ENCODE peak calls at places on chromosomes 7 and 10, in five cellular contexts. H is uterus, T is body of pancreas, O is lower lobe of right lung, S is H9. P is an unnamed sample.

GRCh38 chr7:71535616-71536015 is 403.7 kb downstream of the GALNT17 start:
- DNase-seq in H (no peak), O (no peak), T (no peak), S (no peak), P (no peak)

GRCh38 chr10:93553501-93554374 is 12.7 kb upstream of the FFAR4 start:
- DNase-seq in O (no peak), T (no peak), H (no peak), S (no peak), P (no peak)

GRCh38 chr7:30740417-30741181 is 11.3 kb upstream of the INMT start:
- DNase-seq in S (peak; percentile 82), T (peak; percentile 85), H (peak; percentile 68), O (peak; percentile 77), P (no peak)

GRCh38 chr10:51832652-51833383 is 133.4 kb upstream of the CSTF2T start:
- DNase-seq in O (no peak), S (no peak), T (no peak), H (no peak), P (no peak)

GRCh38 chr10:79401015-79401921 is 44.2 kb downstream of the ZCCHC24 start:
- DNase-seq in H (peak; percentile 90), S (no peak), T (no peak), O (no peak), P (no peak)

GRCh38 chr10:119165171-119166110 is at the start of gene SFXN4:
- DNase-seq in O (peak; percentile 90), T (peak; percentile 78), H (peak; percentile 68), S (peak; percentile 59), P (peak; percentile 88)

GRCh38 chr10:72248477-72249151 is 25.1 kb upstream of the DDIT4 start:
- DNase-seq in O (peak; percentile 87), S (peak; percentile 73), T (peak; percentile 84), H (peak; percentile 91), P (peak; percentile 28)

GRCh38 chr10:132960071-132960472 is 17.7 kb upstream of the CFAP46 start:
- DNase-seq in O (no peak), S (peak; percentile 38), T (peak; percentile 10), H (no peak), P (no peak)

GRCh38 chr7:7911339-7911738 is 57.3 kb upstream of the GLCCI1 start:
- DNase-seq in H (no peak), O (no peak), S (no peak), T (no peak), P (no peak)

GRCh38 chr10:51215956-51216834 is 141.9 kb downstream of the PRKG1 start:
- DNase-seq in S (no peak), H (no peak), T (no peak), O (no peak), P (no peak)

GRCh38 chr10:21171936-21172773 is 275.0 kb upstream of the NEBL start:
- DNase-seq in S (no peak), H (no peak), O (no peak), T (peak; percentile 17), P (no peak)

GRCh38 chr7:30278386-30278785 is 6.0 kb upstream of the ZNRF2 start:
- DNase-seq in T (no peak), O (no peak), S (no peak), H (no peak), P (no peak)

GRCh38 chr7:29878081-29878688 is 71.9 kb downstream of the WIPF3 start:
- DNase-seq in S (no peak), T (peak; percentile 33), H (no peak), O (no peak), P (no peak)

GRCh38 chr10:67670401-67670800 is 25.6 kb downstream of the CTNNA3 start:
- DNase-seq in T (no peak), O (no peak), H (no peak), S (no peak), P (no peak)

GRCh38 chr7:2276107-2276506 is 34.1 kb downstream of the NUDT1 start:
- DNase-seq in S (no peak), H (no peak), T (no peak), O (no peak), P (peak; percentile 42)

GRCh38 chr7:77687747-77688144 is 8.5 kb upstream of the RSBN1L start:
- DNase-seq in H (no peak), T (no peak), S (no peak), O (no peak), P (no peak)

GRCh38 chr7:44398506-44398905 is 73.1 kb upstream of the CAMK2B start:
- DNase-seq in S (no peak), H (peak; percentile 36), O (no peak), T (peak; percentile 61), P (no peak)

GRCh38 chr7:70307544-70308106 is 709.4 kb downstream of the AUTS2 start:
- DNase-seq in H (no peak), S (no peak), T (no peak), O (no peak), P (no peak)

GRCh38 chr7:80942261-80943041 is 23.6 kb upstream of the SEMA3C start:
- DNase-seq in O (no peak), T (no peak), S (no peak), H (peak; percentile 34), P (no peak)

GRCh38 chr7:83976302-83976701 is 218.3 kb downstream of the SEMA3A start:
- DNase-seq in T (no peak), H (no peak), O (no peak), S (no peak), P (no peak)

DNA sequence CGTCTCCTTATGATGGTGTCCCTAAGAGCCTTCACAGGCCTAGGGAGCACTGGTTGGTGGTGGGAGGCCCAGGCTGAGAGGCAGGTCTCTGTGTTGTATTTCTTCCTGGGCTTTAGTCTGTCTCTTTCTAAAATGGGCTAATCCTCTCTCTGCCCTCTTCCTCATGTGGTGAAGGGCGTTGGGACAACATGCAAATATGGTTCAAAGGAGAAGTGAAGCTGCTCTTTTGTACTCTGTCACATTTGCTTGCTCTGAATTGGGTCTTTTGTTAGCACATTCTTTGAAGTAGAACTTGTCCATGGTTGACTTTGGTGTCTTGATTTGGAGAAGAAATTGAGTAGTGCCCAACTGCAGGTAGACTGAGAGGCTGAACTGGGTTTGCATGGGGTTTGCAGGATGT is 814 bp downstream of the HK1 start:
- DNase-seq in H (no peak), O (no peak), T (no peak), S (no peak), P (no peak)
- H3K27ac ChIP-seq in H (no peak overlapping the region), O (peak overlapping the region; percentile 33), T (no peak overlapping the region), S (no peak overlapping the region), P (no peak overlapping the region)

GRCh38 chr10:77077546-77077945 is 560.1 kb downstream of the KCNMA1 start:
- DNase-seq in S (no peak), T (no peak), O (no peak), H (no peak), P (no peak)

GRCh38 chr10:77074104-77074638 is 563.4 kb downstream of the KCNMA1 start:
- DNase-seq in T (no peak), S (no peak), O (no peak), H (no peak), P (no peak)

GRCh38 chr10:77079902-77080301 is 557.7 kb downstream of the KCNMA1 start:
- DNase-seq in H (no peak), O (no peak), T (no peak), S (no peak), P (no peak)

GRCh38 chr10:77073066-77073960 is 564.3 kb downstream of the KCNMA1 start:
- DNase-seq in O (no peak), T (peak; percentile 14), S (no peak), H (peak; percentile 50), P (no peak)

GRCh38 chr10:77075916-77076315 is 561.7 kb downstream of the KCNMA1 start:
- DNase-seq in T (no peak), O (no peak), S (no peak), H (no peak), P (no peak)
- H3K27ac ChIP-seq in T (no peak overlapping the region), O (no peak overlapping the region), S (no peak overlapping the region), H (no peak overlapping the region), P (no peak overlapping the region)

GRCh38 chr7:140540142-140540777 is 61.0 kb upstream of the MKRN1 start:
- DNase-seq in H (no peak), S (no peak), T (no peak), O (no peak), P (no peak)

GRCh38 chr7:140541176-140541512 is 61.8 kb upstream of the MKRN1 start:
- DNase-seq in H (no peak), T (no peak), S (no peak), O (no peak), P (no peak)

GRCh38 chr7:140542226-140542625 is 62.9 kb upstream of the MKRN1 start:
- DNase-seq in S (no peak), O (no peak), H (peak; percentile 88), T (no peak), P (no peak)

GRCh38 chr7:140539466-140539865 is 60.2 kb upstream of the MKRN1 start:
- DNase-seq in H (no peak), O (no peak), S (no peak), T (no peak), P (no peak)

GRCh38 chr7:140541513-140542192 is 62.3 kb upstream of the MKRN1 start:
- DNase-seq in T (no peak), S (peak; percentile 86), O (no peak), H (peak; percentile 90), P (no peak)
- H3K27ac ChIP-seq in T (no peak overlapping the region), S (peak overlapping the region; percentile 88), O (peak overlapping the region; percentile 60), H (peak overlapping the region; percentile 92), P (no peak overlapping the region)

GRCh38 chr7:47332681-47333080 is 249.2 kb downstream of the TNS3 start:
- DNase-seq in T (no peak), S (no peak), H (no peak), O (no peak), P (no peak)

GRCh38 chr7:47335557-47336177 is 246.2 kb downstream of the TNS3 start:
- DNase-seq in H (no peak), S (no peak), T (peak; percentile 7), O (no peak), P (no peak)

GRCh38 chr7:47335071-47335470 is 246.8 kb downstream of the TNS3 start:
- DNase-seq in S (no peak), O (no peak), H (no peak), T (peak; percentile 4), P (no peak)

GRCh38 chr7:47333131-47333887 is 248.6 kb downstream of the TNS3 start:
- DNase-seq in O (no peak), H (no peak), T (no peak), S (no peak), P (no peak)

GRCh38 chr7:47333959-47334358 is 248.0 kb downstream of the TNS3 start:
- DNase-seq in O (no peak), H (no peak), T (peak; percentile 6), S (no peak), P (no peak)
- H3K27ac ChIP-seq in O (no peak overlapping the region), H (no peak overlapping the region), T (no peak overlapping the region), S (no peak overlapping the region), P (no peak overlapping the region)

DNA sequence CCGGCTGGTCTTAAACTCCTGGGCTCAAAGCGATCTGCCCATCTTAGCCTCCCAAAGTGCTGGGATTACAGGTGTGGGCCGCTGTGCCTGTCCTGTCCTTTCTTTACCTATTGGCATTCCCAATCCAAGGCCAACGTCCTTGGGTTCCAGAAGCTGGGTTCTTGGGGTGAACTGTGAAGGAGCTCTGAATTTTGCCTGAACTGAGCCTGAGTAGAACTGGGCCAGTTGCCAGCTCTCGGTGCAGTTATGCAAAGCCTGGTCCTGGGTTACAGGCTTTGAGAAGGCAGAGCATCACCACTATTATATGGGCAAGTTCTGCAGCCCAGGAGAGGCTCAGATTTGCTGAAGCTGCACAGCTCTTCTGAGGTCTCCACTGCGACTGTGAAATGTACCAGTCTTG is 24.6 kb upstream of the SH2D4B start:
- DNase-seq in H (no peak), T (no peak), O (no peak), S (no peak), P (no peak)
- H3K27ac ChIP-seq in H (no peak overlapping the region), T (no peak overlapping the region), O (no peak overlapping the region), S (no peak overlapping the region), P (no peak overlapping the region)

GRCh38 chr10:80429521-80429966 is 21.2 kb downstream of the PRXL2A start:
- DNase-seq in H (no peak), T (no peak), S (no peak), O (peak; percentile 82), P (no peak)
- H3K27ac ChIP-seq in H (no peak overlapping the region), T (no peak overlapping the region), S (no peak overlapping the region), O (no peak overlapping the region), P (no peak overlapping the region)

P was measured in substantia nigra.